ENCODE peak calls at places on chromosomes 13 and 19, in four cellular contexts. K is tibial artery, T is upper lobe of right lung, L is lower leg skin. Q is an unnamed sample.
A peak's percentile ranks its signal among the peaks of the same experiment; 100 is the strongest.

GRCh38 chr19:21432590-21432989 is 35.7 kb downstream of the ZNF493 start:
- DNase-seq in K (no peak), L (no peak), T (no peak), Q (no peak)

GRCh38 chr13:98629055-98629454 is 52.1 kb upstream of the STK24 start:
- DNase-seq in K (no peak), T (no peak), L (no peak), Q (peak; percentile 68)

GRCh38 chr13:84630486-84630885 is 748.2 kb upstream of the SLITRK1 start:
- DNase-seq in L (no peak), K (no peak), T (no peak), Q (no peak)

GRCh38 chr13:21434588-21434987 is 24.5 kb downstream of the ZDHHC20 start:
- DNase-seq in L (no peak), K (no peak), T (no peak), Q (no peak)

GRCh38 chr13:98083507-98083906 is 59.4 kb upstream of the FARP1 start:
- DNase-seq in K (no peak), L (no peak), T (no peak), Q (no peak)

GRCh38 chr13:76293346-76293745 is 592.9 kb downstream of the KCTD12 start:
- DNase-seq in T (no peak), K (no peak), L (no peak), Q (no peak)

GRCh38 chr13:34076319-34076718 is 258.4 kb downstream of the RFC3 start:
- DNase-seq in T (no peak), K (no peak), L (no peak), Q (no peak)

GRCh38 chr19:40281381-40282208 is 3.5 kb downstream of the AKT2 start:
- DNase-seq in T (no peak), K (no peak), L (no peak), Q (no peak)

GRCh38 chr19:5231857-5232503 is 108.6 kb downstream of the PTPRS start:
- DNase-seq in T (no peak), K (no peak), L (no peak), Q (no peak)

GRCh38 chr19:46392252-46392801 is 21.0 kb downstream of the CCDC8 start:
- DNase-seq in K (no peak), L (no peak), T (peak; percentile 66), Q (no peak)

GRCh38 chr19:41541990-41542584 is 33.9 kb upstream of the CEACAM21 start:
- DNase-seq in T (peak; percentile 79), K (peak; percentile 51), L (no peak), Q (peak; percentile 63)

GRCh38 chr19:52296400-52296772 is 583 bp upstream of the ZNF480 start:
- DNase-seq in K (no peak), T (no peak), L (no peak), Q (no peak)

GRCh38 chr13:52686381-52686780 is 33.7 kb downstream of the SUGT1 start:
- DNase-seq in L (no peak), K (no peak), T (no peak), Q (no peak)

GRCh38 chr13:30713133-30713532 is 22.2 kb upstream of the ALOX5AP start:
- DNase-seq in T (no peak), K (peak; percentile 35), L (peak; percentile 34), Q (peak; percentile 32)

GRCh38 chr13:41502676-41503075 is 45.3 kb downstream of the RGCC start:
- DNase-seq in K (no peak), L (no peak), T (no peak), Q (no peak)

GRCh38 chr19:16782719-16783118 is 46.5 kb upstream of the SIN3B start:
- DNase-seq in L (no peak), T (no peak), K (no peak), Q (no peak)

GRCh38 chr13:60514891-60515290 is 117.9 kb downstream of the TDRD3 start:
- DNase-seq in T (no peak), L (no peak), K (no peak), Q (no peak)

GRCh38 chr19:41939861-41940442 is 11.7 kb upstream of the ERFL start:
- DNase-seq in K (no peak), T (peak; percentile 75), L (no peak), Q (no peak)

GRCh38 chr19:1933245-1933644 is 7.7 kb upstream of the CSNK1G2 start:
- DNase-seq in L (no peak), K (no peak), T (no peak), Q (no peak)

GRCh38 chr19:3455960-3456601 is 24.2 kb downstream of the SMIM24 start:
- DNase-seq in T (no peak), K (no peak), L (no peak), Q (no peak)

GRCh38 chr19:5070390-5070789 is 101.5 kb downstream of the KDM4B start:
- DNase-seq in K (no peak), L (no peak), T (no peak), Q (no peak)

GRCh38 chr19:37505958-37506386 is 767 bp upstream of the ZNF793 start:
- DNase-seq in K (no peak), T (no peak), L (no peak), Q (no peak)
- H3K4me3 ChIP-seq in K (peak overlapping the region; percentile 70), T (peak overlapping the region; percentile 67), L (peak overlapping the region; percentile 47), Q (peak overlapping the region; percentile 78)

DNA sequence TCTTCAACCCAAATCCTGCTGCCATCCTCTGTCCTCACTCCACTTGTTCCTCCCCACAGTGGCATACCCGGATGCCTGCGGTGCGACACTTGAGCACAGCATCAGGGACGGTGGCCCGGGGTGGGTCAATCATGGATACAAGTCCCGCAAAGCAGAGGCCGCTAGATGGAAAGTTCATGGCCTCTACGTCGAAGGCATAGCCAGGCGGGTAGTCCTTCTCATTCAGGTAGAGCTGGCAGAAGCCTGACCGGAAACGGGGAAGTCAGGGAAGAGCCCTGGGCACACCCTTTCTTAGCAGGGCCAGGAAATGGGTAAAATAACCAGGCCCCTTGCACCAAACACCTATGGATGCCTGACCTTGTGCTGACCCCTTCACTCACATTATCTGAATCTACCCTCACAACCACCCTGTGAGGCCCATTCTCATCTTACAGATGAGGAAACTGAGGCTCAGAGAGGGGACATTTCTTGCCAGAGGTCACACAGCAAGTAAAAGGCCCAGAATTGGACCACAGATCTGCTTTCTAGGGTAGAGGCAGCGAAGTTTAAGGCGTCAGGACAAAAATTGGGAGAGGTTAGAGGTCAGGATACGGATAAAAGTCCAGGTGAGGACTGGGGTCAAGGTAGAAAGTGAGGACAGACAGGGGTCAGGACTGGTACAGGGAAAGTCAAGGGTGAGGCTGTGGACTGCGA is 6.5 kb downstream of the ATP4A start:
- DNase-seq in K (no peak), T (no peak), L (no peak), Q (no peak)
- H3K4me3 ChIP-seq in K (no peak overlapping the region), T (no peak overlapping the region), L (no peak overlapping the region), Q (no peak overlapping the region)

DNA sequence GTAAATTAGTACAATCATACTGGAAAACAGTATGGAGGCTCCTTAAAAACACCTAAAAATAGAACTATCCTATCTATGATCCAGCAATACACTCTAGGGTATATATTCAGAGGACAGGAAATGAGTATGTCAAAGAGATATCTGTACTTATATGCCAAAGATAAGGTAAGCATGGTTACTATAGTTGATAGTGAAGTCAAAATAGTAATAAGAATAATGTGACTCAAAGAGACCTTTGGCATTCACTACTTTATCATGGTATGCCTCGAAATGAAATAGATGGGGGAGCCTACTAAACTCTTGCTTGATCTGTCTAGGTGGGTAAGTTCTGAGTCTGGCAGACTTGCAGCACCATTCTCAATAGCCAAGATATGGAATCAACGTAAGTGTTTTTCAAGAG is 30.3 kb downstream of the FXYD5 start:
- DNase-seq in T (no peak), L (no peak), K (no peak), Q (no peak)
- H3K4me3 ChIP-seq in T (no peak overlapping the region), L (no peak overlapping the region), K (no peak overlapping the region), Q (no peak overlapping the region)

GRCh38 chr13:99892866-99893504 is 78.6 kb downstream of the ZIC5 start:
- DNase-seq in L (no peak), K (no peak), T (no peak), Q (no peak)
- H3K4me3 ChIP-seq in L (no peak overlapping the region), K (no peak overlapping the region), T (no peak overlapping the region), Q (no peak overlapping the region)

GRCh38 chr19:11383706-11384048 is 437 bp downstream of the EPOR start:
- DNase-seq in K (no peak), L (no peak), T (no peak), Q (no peak)
- H3K4me3 ChIP-seq in K (peak overlapping the region; percentile 35), L (no peak overlapping the region), T (peak overlapping the region; percentile 57), Q (peak overlapping the region; percentile 24)

Q was measured in small intestine.